ENCODE peak calls at places on chromosomes 13 and 19, in five cellular contexts. E is SK-N-SH, C is IMR-90, S is GM12878, K is K562. L is an unnamed sample.

GRCh38 chr13:112161441-112162301 is 94.7 kb downstream of the SOX1 start:
- DNase-seq in E (no peak), C (no peak), S (no peak), K (no peak), L (no peak)

GRCh38 chr19:6694147-6694815 is 24.3 kb upstream of the TNFSF14 start:
- DNase-seq in E (no peak), C (no peak), S (no peak), K (peak), L (no peak)

GRCh38 chr19:12833747-12834417 is 497 bp downstream of the RTBDN start:
- DNase-seq in E (peak), C (no peak), S (no peak), K (peak), L (no peak)

GRCh38 chr13:70889163-70889562 is 780.9 kb upstream of the KLHL1 start:
- DNase-seq in E (no peak), C (no peak), S (no peak), K (no peak), L (no peak)

GRCh38 chr19:50174100-50174793 is 11.2 kb upstream of the IZUMO2 start:
- DNase-seq in E (no peak), C (no peak), S (no peak), K (no peak), L (no peak)

GRCh38 chr19:1860133-1860775 is 3.1 kb downstream of the KLF16 start:
- DNase-seq in E (peak), C (peak), S (no peak), K (peak), L (peak)

GRCh38 chr19:5224480-5224879 is 116.1 kb downstream of the PTPRS start:
- DNase-seq in E (no peak), C (no peak), S (no peak), K (no peak), L (no peak)

GRCh38 chr19:1774999-1775772 is 21.9 kb downstream of the ONECUT3 start:
- DNase-seq in E (peak), C (no peak), S (no peak), K (peak), L (no peak)

GRCh38 chr19:33225458-33225925 is at the start of gene SLC7A10:
- DNase-seq in E (peak), C (no peak), S (no peak), K (no peak), L (no peak)

GRCh38 chr19:10510301-10510802 is 6.9 kb downstream of the S1PR5 start:
- DNase-seq in E (peak), C (no peak), S (no peak), K (peak), L (peak)

GRCh38 chr13:108227651-108228272 is 9.6 kb downstream of the ABHD13 start:
- DNase-seq in E (peak), C (peak), S (no peak), K (peak), L (no peak)

GRCh38 chr19:47723573-47723923 is 10.3 kb downstream of the EHD2 start:
- DNase-seq in E (no peak), C (peak), S (no peak), K (no peak), L (peak)

GRCh38 chr19:11125994-11126685 is 29.4 kb downstream of the SPC24 start:
- DNase-seq in E (peak), C (peak), S (no peak), K (peak), L (peak)

GRCh38 chr19:16627194-16627927 is 643 bp downstream of the MED26 start:
- DNase-seq in E (peak), C (no peak), S (no peak), K (no peak), L (no peak)

GRCh38 chr19:38323276-38323675 is 3.6 kb downstream of the KCNK6 start:
- DNase-seq in E (no peak), C (no peak), S (no peak), K (no peak), L (no peak)

GRCh38 chr19:38319421-38320258 is at the start of gene KCNK6:
- DNase-seq in E (peak), C (no peak), S (no peak), K (no peak), L (no peak)

GRCh38 chr19:38320969-38321339 is 1.3 kb downstream of the KCNK6 start:
- DNase-seq in E (no peak), C (no peak), S (no peak), K (no peak), L (no peak)

GRCh38 chr19:38324431-38324830 is 4.8 kb downstream of the KCNK6 start:
- DNase-seq in E (no peak), C (no peak), S (no peak), K (no peak), L (no peak)

DNA sequence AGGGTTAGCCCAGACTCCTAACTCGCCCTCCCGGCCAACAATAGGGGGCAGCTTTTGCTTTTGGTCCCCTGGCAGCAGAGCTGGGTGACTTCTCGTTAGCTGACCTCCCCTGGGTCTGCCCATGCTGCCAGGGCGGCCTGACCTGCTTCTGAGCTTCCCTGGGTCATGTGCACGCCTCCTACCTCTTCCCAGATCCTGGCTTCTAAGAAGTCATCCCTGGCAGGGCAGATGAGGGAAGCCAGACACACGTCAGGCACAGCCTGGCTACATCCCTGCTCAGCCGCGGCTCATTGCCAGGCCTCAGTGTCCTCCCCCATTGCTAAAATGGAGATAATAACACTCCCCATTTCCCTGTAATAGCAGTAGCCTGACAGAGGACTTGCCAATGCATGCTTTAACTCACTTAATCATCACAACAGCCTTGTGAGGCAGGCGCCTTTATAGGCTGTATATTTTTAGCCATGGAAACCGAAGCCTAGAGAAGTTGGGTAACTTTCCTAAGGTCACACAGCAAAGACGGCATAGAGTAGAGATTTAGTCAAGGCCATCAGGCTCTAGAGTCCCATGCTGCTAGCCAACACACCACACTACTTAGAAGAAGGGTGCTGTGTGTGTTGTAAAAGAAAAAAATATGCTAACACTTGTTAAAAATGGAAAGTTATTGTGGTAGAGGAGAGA is 2.1 kb downstream of the KCNK6 start:
- DNase-seq in E (no peak), C (peak), S (no peak), K (no peak), L (no peak)
- TF ChIP-seq CTCF in E (no peak), C (no peak), S (no peak), K (no peak), L (no peak)

GRCh38 chr19:44903602-44904425 is 1.8 kb upstream of the APOE start:
- DNase-seq in E (peak), C (peak), S (no peak), K (peak), L (peak)
- TF ChIP-seq RCOR1 in E (no peak), C (no peak), S (no peak), K (no peak), L (no peak)

GRCh38 chr19:49056101-49056901 is 1.2 kb downstream of the CGB7 start:
- DNase-seq in E (peak), C (peak), S (no peak), K (peak), L (peak)
- TF ChIP-seq CTCF in E (peak), C (peak), S (peak), K (no peak), L (peak)

GRCh38 chr19:35042954-35043604 is 1.6 kb downstream of the HPN start:
- DNase-seq in E (no peak), C (no peak), S (no peak), K (no peak), L (no peak)

GRCh38 chr19:35040826-35041547 is 534 bp upstream of the HPN start:
- DNase-seq in E (no peak), C (no peak), S (no peak), K (peak), L (no peak)

GRCh38 chr19:35042056-35042730 is 672 bp downstream of the HPN start:
- DNase-seq in E (no peak), C (no peak), S (no peak), K (no peak), L (no peak)

GRCh38 chr19:35040474-35040825 is 1.1 kb upstream of the HPN start:
- DNase-seq in E (no peak), C (no peak), S (no peak), K (no peak), L (no peak)

GRCh38 chr19:35041548-35042055 is at the start of gene HPN:
- DNase-seq in E (no peak), C (no peak), S (no peak), K (no peak), L (no peak)
- TF ChIP-seq RCOR1 in E (no peak), C (no peak), S (no peak), K (no peak), L (no peak)